ENCODE peak calls at places on chromosomes 5 and 9, in eight cellular contexts. D is AG09309; E is fibroblast of pulmonary artery; Y is HCT116; A is heart right ventricle; G is dorsolateral prefrontal cortex; U is fibroblast of the aortic adventitia; M is CD4-positive, alpha-beta memory T cell. B is an unnamed sample.

GRCh38 chr5:9932770-9933169 is 302.6 kb upstream of the TAS2R1 start:
- DNase-seq in D (peak), E (peak), Y (peak), A (no peak), G (no peak), U (peak), M (no peak), B (no peak)

GRCh38 chr5:139561655-139562451 is 714 bp downstream of the UBE2D2 start:
- DNase-seq in D (no peak), E (peak), Y (no peak), A (peak), G (peak), U (peak), M (peak), B (peak)

GRCh38 chr5:95216136-95216955 is 68.5 kb downstream of the MCTP1 start:
- DNase-seq in D (no peak), E (peak), Y (no peak), A (no peak), G (no peak), U (no peak), M (no peak), B (no peak)

GRCh38 chr5:1057841-1058548 is 49.4 kb downstream of the NKD2 start:
- DNase-seq in D (no peak), E (no peak), Y (no peak), A (peak), G (no peak), U (no peak), M (no peak), B (no peak)

GRCh38 chr9:98887918-98888510 is 55.7 kb upstream of the COL15A1 start:
- DNase-seq in D (no peak), E (peak), Y (no peak), A (no peak), G (no peak), U (no peak), M (no peak), B (no peak)

GRCh38 chr5:887947-888640 is 4.5 kb downstream of the BRD9 start:
- DNase-seq in D (no peak), E (no peak), Y (no peak), A (no peak), G (no peak), U (peak), M (no peak), B (no peak)

GRCh38 chr5:14557203-14557725 is 24.3 kb upstream of the OTULINL start:
- DNase-seq in D (no peak), E (no peak), Y (no peak), A (no peak), G (no peak), U (no peak), M (no peak), B (no peak)

GRCh38 chr9:114745879-114746550 is 59.8 kb downstream of the TNFSF15 start:
- DNase-seq in D (no peak), E (no peak), Y (no peak), A (no peak), G (no peak), U (no peak), M (no peak), B (no peak)

DNA sequence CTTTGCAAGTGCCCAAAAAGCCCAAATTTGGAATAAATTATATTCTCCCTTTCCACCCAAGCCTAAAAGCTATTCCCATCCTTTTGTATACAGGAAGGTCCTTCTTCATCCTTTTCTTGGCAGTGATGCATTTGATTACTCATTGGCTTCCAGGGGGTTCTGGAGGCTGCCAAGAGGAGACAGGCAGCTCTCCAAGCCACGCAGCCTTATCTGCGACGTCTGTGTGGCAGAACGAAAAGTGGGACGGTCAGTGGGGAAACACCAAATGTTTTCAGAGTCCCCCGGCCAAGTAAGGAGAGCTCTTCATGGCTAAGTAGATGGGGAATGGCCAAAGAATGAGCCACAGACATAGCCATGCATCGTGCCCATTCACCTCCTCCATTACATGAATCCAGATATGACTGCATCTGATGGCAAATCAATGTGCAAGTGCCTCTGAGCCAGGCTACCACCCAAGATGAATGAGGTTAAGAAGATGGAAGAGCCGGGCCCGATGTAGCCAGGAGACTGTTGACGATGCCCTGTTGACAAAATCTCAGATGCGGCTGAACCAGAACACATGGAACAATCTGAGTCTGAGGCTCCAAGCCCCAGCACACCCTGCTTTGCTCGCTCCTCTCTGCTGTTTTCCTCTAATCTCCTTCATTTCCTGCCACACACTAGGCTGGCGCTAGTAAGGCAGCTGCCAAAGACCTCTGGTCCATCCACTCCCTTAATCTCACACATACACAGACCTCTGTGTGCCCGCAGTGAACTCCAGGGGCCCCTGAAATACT is 12.0 kb downstream of the ADAM19 start:
- DNase-seq in D (peak), E (peak), Y (no peak), A (peak), G (peak), U (peak), M (no peak), B (no peak)
- H3K4me3 ChIP-seq in D (no peak), E (no peak), Y (no peak), A (peak), G (peak), U (no peak), M (no peak), B (no peak)

GRCh38 chr5:23013395-23013994 is 160.4 kb upstream of the CDH12 start:
- DNase-seq in D (no peak), E (no peak), Y (no peak), A (no peak), G (no peak), U (no peak), M (no peak), B (no peak)

GRCh38 chr5:23012842-23013241 is 159.7 kb upstream of the CDH12 start:
- DNase-seq in D (no peak), E (no peak), Y (no peak), A (no peak), G (no peak), U (no peak), M (no peak), B (no peak)

GRCh38 chr5:23014817-23015216 is 161.7 kb upstream of the CDH12 start:
- DNase-seq in D (no peak), E (no peak), Y (no peak), A (no peak), G (no peak), U (no peak), M (no peak), B (no peak)

DNA sequence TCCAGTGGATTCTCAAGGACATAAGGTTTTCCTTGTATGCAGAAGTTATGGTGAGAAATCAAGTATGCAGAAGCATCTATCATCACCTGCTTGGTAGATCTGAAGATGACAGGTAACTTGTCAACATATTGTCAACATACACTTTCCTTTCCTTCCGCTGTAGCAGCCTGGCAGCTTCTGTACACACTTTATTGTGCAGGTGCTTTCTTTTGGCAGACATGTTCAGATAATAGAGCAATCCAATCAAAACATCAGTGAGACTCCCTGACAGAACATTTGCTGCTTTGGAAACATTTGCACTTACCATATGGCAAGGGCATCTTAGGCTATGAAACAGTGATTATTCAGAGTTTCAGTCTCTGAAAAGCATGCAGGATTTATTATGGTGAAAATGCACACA is 161.1 kb upstream of the CDH12 start:
- DNase-seq in D (no peak), E (no peak), Y (no peak), A (no peak), G (no peak), U (no peak), M (no peak), B (no peak)
- H3K4me3 ChIP-seq in D (no peak), E (no peak), Y (no peak), A (peak), G (no peak), U (no peak), M (no peak), B (no peak)

GRCh38 chr5:173968154-173968553 is 20.8 kb upstream of the C5orf47 start:
- DNase-seq in D (no peak), E (no peak), Y (no peak), A (no peak), G (peak), U (no peak), M (no peak), B (no peak)

GRCh38 chr5:173970878-173971650 is 17.9 kb upstream of the C5orf47 start:
- DNase-seq in D (no peak), E (no peak), Y (no peak), A (no peak), G (no peak), U (no peak), M (no peak), B (no peak)

GRCh38 chr5:173971681-173972080 is 17.3 kb upstream of the C5orf47 start:
- DNase-seq in D (no peak), E (no peak), Y (no peak), A (no peak), G (no peak), U (no peak), M (no peak), B (no peak)

GRCh38 chr5:173972844-173973613 is 15.9 kb upstream of the C5orf47 start:
- DNase-seq in D (peak), E (peak), Y (peak), A (peak), G (peak), U (peak), M (peak), B (peak)

GRCh38 chr5:173969167-173970049 is 19.6 kb upstream of the C5orf47 start:
- DNase-seq in D (no peak), E (peak), Y (no peak), A (no peak), G (no peak), U (peak), M (no peak), B (no peak)
- H3K4me3 ChIP-seq in D (no peak), E (no peak), Y (no peak), A (no peak), G (no peak), U (no peak), M (no peak), B (no peak)

GRCh38 chr9:23825700-23826099 is 340 bp downstream of the ELAVL2 start:
- DNase-seq in D (no peak), E (peak), Y (no peak), A (no peak), G (no peak), U (peak), M (no peak), B (no peak)
- H3K4me3 ChIP-seq in D (peak), E (peak), Y (no peak), A (peak), G (peak), U (peak), M (no peak), B (peak)

GRCh38 chr5:68426609-68427008 is 211.1 kb downstream of the PIK3R1 start:
- DNase-seq in D (no peak), E (no peak), Y (no peak), A (no peak), G (no peak), U (no peak), M (no peak), B (no peak)

GRCh38 chr5:68428232-68428811 is 212.8 kb downstream of the PIK3R1 start:
- DNase-seq in D (no peak), E (no peak), Y (no peak), A (no peak), G (no peak), U (no peak), M (no peak), B (no peak)

GRCh38 chr5:68423154-68423811 is 207.7 kb downstream of the PIK3R1 start:
- DNase-seq in D (no peak), E (no peak), Y (no peak), A (no peak), G (no peak), U (no peak), M (no peak), B (no peak)

GRCh38 chr5:68421667-68422220 is 206.2 kb downstream of the PIK3R1 start:
- DNase-seq in D (no peak), E (no peak), Y (no peak), A (no peak), G (no peak), U (no peak), M (no peak), B (no peak)

DNA sequence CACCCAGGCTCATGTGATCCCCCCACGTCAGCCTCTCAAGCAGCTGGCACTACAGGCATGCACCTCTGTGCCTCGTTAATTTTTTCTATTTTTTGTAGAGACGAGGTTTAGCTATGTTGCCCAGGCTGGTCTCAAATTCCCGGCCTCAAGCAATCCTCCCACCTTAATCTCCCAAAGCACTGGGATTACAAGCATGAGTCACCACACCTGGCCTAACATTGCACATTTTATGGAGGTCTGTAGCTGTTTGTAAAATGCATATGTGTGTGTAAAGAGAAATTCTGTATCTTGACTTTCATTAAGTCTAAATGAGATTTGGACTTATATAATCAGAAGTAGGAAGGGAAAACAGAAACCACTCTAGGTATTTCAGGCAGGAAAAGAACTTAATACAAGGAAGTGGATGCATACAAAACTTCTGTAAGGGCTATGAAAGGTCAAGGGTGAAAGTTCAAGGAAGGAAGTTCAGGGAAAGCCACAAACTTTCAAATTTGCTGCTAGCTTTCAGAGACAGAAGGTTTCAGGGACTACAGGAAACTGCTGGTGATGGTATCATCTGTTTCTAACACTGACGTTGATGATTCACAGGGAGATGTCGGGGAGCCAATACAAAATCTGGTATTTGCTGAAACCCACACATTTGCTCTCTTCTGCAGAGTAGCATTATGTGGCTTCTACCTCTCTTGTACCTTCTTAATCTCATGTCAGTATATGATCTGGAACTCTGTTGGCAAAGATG is 209.4 kb downstream of the PIK3R1 start:
- DNase-seq in D (no peak), E (peak), Y (peak), A (no peak), G (no peak), U (peak), M (peak), B (no peak)
- H3K4me3 ChIP-seq in D (no peak), E (no peak), Y (no peak), A (no peak), G (no peak), U (no peak), M (no peak), B (no peak)

GRCh38 chr5:43833966-43834365 is 231.0 kb downstream of the NNT start:
- DNase-seq in D (no peak), E (no peak), Y (no peak), A (no peak), G (no peak), U (peak), M (no peak), B (no peak)
- H3K4me3 ChIP-seq in D (no peak), E (no peak), Y (no peak), A (no peak), G (no peak), U (no peak), M (no peak), B (no peak)

GRCh38 chr5:37834542-37835399 is 5.1 kb downstream of the GDNF start:
- DNase-seq in D (no peak), E (no peak), Y (no peak), A (no peak), G (peak), U (no peak), M (no peak), B (no peak)
- H3K4me3 ChIP-seq in D (no peak), E (no peak), Y (no peak), A (peak), G (peak), U (peak), M (no peak), B (no peak)

GRCh38 chr9:136098210-136098609 is 3.1 kb upstream of the NACC2 start:
- DNase-seq in D (no peak), E (no peak), Y (no peak), A (no peak), G (no peak), U (no peak), M (no peak), B (no peak)

GRCh38 chr9:136095028-136095494 is at the start of gene NACC2:
- DNase-seq in D (no peak), E (peak), Y (no peak), A (peak), G (peak), U (peak), M (no peak), B (peak)

GRCh38 chr9:136098844-136099243 is 3.8 kb upstream of the NACC2 start:
- DNase-seq in D (no peak), E (peak), Y (no peak), A (no peak), G (no peak), U (no peak), M (no peak), B (no peak)

GRCh38 chr9:136095495-136096058 is 488 bp upstream of the NACC2 start:
- DNase-seq in D (no peak), E (peak), Y (no peak), A (peak), G (peak), U (peak), M (no peak), B (no peak)

GRCh38 chr9:136096505-136097001 is 1.5 kb upstream of the NACC2 start:
- DNase-seq in D (no peak), E (no peak), Y (no peak), A (no peak), G (no peak), U (no peak), M (no peak), B (no peak)
- H3K4me3 ChIP-seq in D (no peak), E (no peak), Y (no peak), A (no peak), G (no peak), U (peak), M (no peak), B (no peak)

DNA sequence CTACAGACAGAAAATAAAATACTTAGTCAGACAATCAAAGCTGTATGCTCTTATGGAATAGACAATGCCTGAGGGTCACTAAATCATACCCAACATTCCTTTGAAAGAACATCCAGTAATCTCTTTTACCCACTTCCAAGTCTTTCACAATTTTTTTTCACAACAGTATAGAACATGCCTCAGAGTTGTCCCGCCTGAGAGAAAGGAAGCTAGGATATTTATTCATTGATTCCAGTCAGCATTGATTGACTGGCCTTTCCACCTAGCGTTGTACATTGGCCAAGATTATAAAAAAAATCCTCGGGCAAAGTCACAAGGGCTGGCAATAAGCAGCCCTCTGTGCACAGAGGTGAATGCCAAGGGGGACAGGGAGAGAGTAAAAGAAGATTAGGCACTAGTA is 318.1 kb upstream of the PIK3R1 start:
- DNase-seq in D (no peak), E (no peak), Y (no peak), A (no peak), G (no peak), U (no peak), M (no peak), B (no peak)
- H3K4me3 ChIP-seq in D (no peak), E (no peak), Y (no peak), A (no peak), G (no peak), U (no peak), M (no peak), B (no peak)

GRCh38 chr9:976258-976804 is at the start of gene DMRT3:
- DNase-seq in D (no peak), E (no peak), Y (no peak), A (no peak), G (no peak), U (no peak), M (no peak), B (no peak)
- H3K4me3 ChIP-seq in D (no peak), E (no peak), Y (no peak), A (no peak), G (peak), U (no peak), M (no peak), B (no peak)

B was measured in tibial nerve.